ENCODE peak calls at places on chromosomes 1 and 21, in six cellular contexts. A, U, D, Y, X and B are unnamed samples.

GRCh38 chr1:226661271-226661670 is 77.8 kb downstream of the ITPKB start:
- DNase-seq in D (no peak), Y (no peak), U (no peak), A (no peak), X (no peak), B (no peak)

GRCh38 chr1:186683637-186684410 is 3.6 kb upstream of the PTGS2 start:
- DNase-seq in U (no peak), Y (no peak), D (no peak), X (no peak), A (no peak), B (no peak)

GRCh38 chr21:33362044-33362555 is 37.3 kb downstream of the IFNAR1 start:
- DNase-seq in A (no peak), X (peak), D (no peak), Y (no peak), U (no peak), B (peak)

GRCh38 chr1:78210167-78210566 is 164.4 kb downstream of the GIPC2 start:
- DNase-seq in D (peak), X (no peak), U (no peak), Y (no peak), A (no peak), B (no peak)

GRCh38 chr1:11501491-11501897 is 22.5 kb downstream of the DISP3 start:
- DNase-seq in X (no peak), Y (no peak), D (no peak), A (no peak), U (no peak), B (no peak)

GRCh38 chr1:38814984-38815464 is 44.5 kb downstream of the RRAGC start:
- DNase-seq in U (no peak), A (no peak), X (no peak), Y (no peak), D (no peak), B (no peak)

GRCh38 chr1:2101946-2102345 is 51.7 kb downstream of the PRKCZ start:
- DNase-seq in A (no peak), D (no peak), U (no peak), Y (no peak), X (no peak), B (no peak)

GRCh38 chr1:25700626-25701025 is 84.0 kb downstream of the MAN1C1 start:
- DNase-seq in X (no peak), Y (no peak), U (no peak), A (peak), D (no peak), B (no peak)

GRCh38 chr1:207876129-207876528 is 34.8 kb downstream of the CD34 start:
- DNase-seq in X (no peak), U (no peak), D (no peak), A (no peak), Y (no peak), B (no peak)

GRCh38 chr1:56874689-56875088 is 20.1 kb downstream of the C8A start:
- DNase-seq in Y (no peak), U (no peak), A (no peak), D (no peak), X (no peak), B (no peak)

GRCh38 chr1:180560200-180560867 is 1.6 kb downstream of the OVAAL start:
- DNase-seq in Y (no peak), A (no peak), D (no peak), X (no peak), U (no peak), B (no peak)

GRCh38 chr1:76687324-76688018 is 179.8 kb upstream of the ST6GALNAC5 start:
- DNase-seq in X (no peak), Y (no peak), A (no peak), U (no peak), D (no peak), B (no peak)

GRCh38 chr1:3558036-3558726 is 53.1 kb downstream of the MEGF6 start:
- DNase-seq in X (no peak), U (no peak), A (no peak), Y (no peak), D (no peak), B (no peak)

GRCh38 chr1:71908313-71908712 is 374.0 kb downstream of the NEGR1 start:
- DNase-seq in Y (no peak), U (no peak), D (no peak), A (no peak), X (no peak), B (no peak)

GRCh38 chr1:228074954-228075730 is 7.4 kb upstream of the ARF1 start:
- DNase-seq in A (no peak), U (no peak), X (no peak), Y (no peak), D (no peak), B (no peak)

GRCh38 chr21:42781150-42781980 is 98.0 kb downstream of the WDR4 start:
- DNase-seq in A (peak), D (no peak), U (no peak), X (no peak), Y (no peak), B (peak)

GRCh38 chr1:237170149-237170548 is 128.2 kb downstream of the RYR2 start:
- DNase-seq in X (no peak), U (no peak), D (no peak), A (no peak), Y (no peak), B (no peak)

GRCh38 chr1:30732277-30732996 is 9.1 kb upstream of the MATN1 start:
- DNase-seq in X (no peak), D (no peak), U (no peak), Y (no peak), A (no peak), B (peak)

GRCh38 chr1:86846166-86846647 is 67.7 kb downstream of the SELENOF start:
- DNase-seq in D (peak), X (no peak), U (no peak), Y (no peak), A (no peak), B (no peak)